ENCODE peak calls at places on chromosomes 16 and 17, in seven cellular contexts. V, X, Y, G, T, Z and C are unnamed samples.

GRCh38 chr16:89217138-89217387 is 440 bp upstream of the ZNF778 start:
- DNase-seq in V (no peak), T (no peak), Z (no peak), X (no peak), Y (no peak), G (no peak), C (no peak)

GRCh38 chr16:72763927-72764628 is 283.9 kb downstream of the ZFHX3 start:
- DNase-seq in Z (no peak), V (no peak), T (no peak), Y (no peak), G (no peak), X (no peak), C (no peak)

GRCh38 chr16:87734644-87735043 is 31.1 kb downstream of the KLHDC4 start:
- DNase-seq in V (no peak), X (no peak), Y (no peak), Z (no peak), T (no peak), G (no peak), C (no peak)

GRCh38 chr17:78621720-78622490 is 44.7 kb upstream of the DNAH17 start:
- DNase-seq in G (no peak), Y (no peak), Z (no peak), X (no peak), V (no peak), T (no peak), C (no peak)

GRCh38 chr16:50308237-50308965 is 42.0 kb downstream of the ADCY7 start:
- DNase-seq in X (no peak), Z (no peak), Y (peak), T (no peak), V (no peak), G (no peak), C (no peak)

GRCh38 chr16:70725912-70726828 is 40.3 kb upstream of the MTSS2 start:
- DNase-seq in T (no peak), Z (no peak), V (no peak), Y (no peak), G (no peak), X (no peak), C (peak)

GRCh38 chr16:46923513-46924295 is 39.5 kb downstream of the GPT2 start:
- DNase-seq in Y (no peak), X (peak), Z (peak), G (no peak), V (no peak), T (no peak), C (no peak)

GRCh38 chr16:15749985-15750384 is 99.9 kb downstream of the NDE1 start:
- DNase-seq in Y (no peak), G (no peak), T (no peak), Z (no peak), V (no peak), X (no peak), C (no peak)

GRCh38 chr17:7502987-7503386 is 18.8 kb downstream of the POLR2A start:
- DNase-seq in T (no peak), X (no peak), G (peak), Z (no peak), V (no peak), Y (no peak), C (no peak)

GRCh38 chr17:44797809-44798208 is 32.3 kb downstream of the GJC1 start:
- DNase-seq in X (peak), Z (peak), Y (peak), G (no peak), V (no peak), T (no peak), C (no peak)

GRCh38 chr17:59878624-59879023 is 14.1 kb downstream of the TUBD1 start:
- DNase-seq in T (no peak), G (no peak), Z (no peak), X (no peak), Y (no peak), V (no peak), C (no peak)

GRCh38 chr17:43217614-43218087 is 6.0 kb downstream of the TMEM106A start:
- DNase-seq in Z (no peak), T (no peak), Y (peak), V (no peak), X (no peak), G (no peak), C (no peak)

GRCh38 chr17:6523330-6523729 is 33.0 kb downstream of the PITPNM3 start:
- DNase-seq in V (no peak), X (peak), T (no peak), Z (peak), Y (no peak), G (no peak), C (no peak)

GRCh38 chr17:2368383-2368782 is 31.1 kb downstream of the SGSM2 start:
- DNase-seq in X (no peak), G (no peak), T (no peak), Y (no peak), V (no peak), Z (no peak), C (no peak)

DNA sequence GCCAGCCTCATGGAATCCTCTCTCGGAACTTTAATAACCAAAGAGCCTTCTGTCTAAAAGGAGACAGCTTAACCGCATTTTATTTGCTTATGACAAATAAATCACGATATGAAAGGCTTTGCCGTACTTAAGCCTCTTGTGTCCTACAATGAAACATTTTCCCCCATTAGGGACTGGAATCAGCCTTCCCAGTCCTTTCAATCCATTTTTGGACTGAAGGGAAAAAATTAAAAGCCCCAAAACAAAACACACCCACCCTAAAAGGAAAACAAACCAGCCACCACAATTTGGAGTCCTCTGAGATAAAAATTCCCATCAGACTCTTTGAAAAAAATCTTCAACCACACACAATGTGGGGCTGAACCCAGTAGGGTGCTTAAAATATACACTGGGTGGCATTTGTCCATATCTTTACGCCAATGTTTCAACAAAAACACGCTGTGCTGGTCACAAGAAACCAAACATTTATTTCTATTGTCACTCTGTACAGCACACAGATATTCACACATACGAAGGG is 3.0 kb downstream of the HOXB4 start:
- DNase-seq in T (no peak), X (peak), Y (no peak), Z (no peak), G (no peak), V (no peak), C (no peak)
- TF ChIP-seq CTCF in T (no peak), X (no peak), Y (no peak), Z (no peak), G (no peak), V (no peak), C (no peak)

GRCh38 chr16:81140930-81141780 is 45.0 kb upstream of the GCSH start:
- DNase-seq in Z (peak), X (no peak), Y (no peak), V (no peak), T (peak), G (peak), C (no peak)
- TF ChIP-seq CTCF in Z (peak), X (no peak), Y (no peak), V (no peak), T (no peak), G (peak), C (peak)

GRCh38 chr16:84619103-84619460 is 1.2 kb upstream of the COTL1 start:
- DNase-seq in V (no peak), Z (no peak), G (no peak), Y (no peak), X (no peak), T (no peak), C (no peak)

GRCh38 chr16:84617631-84618427 is at the start of gene COTL1:
- DNase-seq in Z (peak), X (peak), T (peak), G (peak), Y (peak), V (peak), C (peak)

GRCh38 chr16:84616515-84616914 is 1.4 kb downstream of the COTL1 start:
- DNase-seq in X (no peak), Z (peak), Y (no peak), T (no peak), V (no peak), G (no peak), C (no peak)

GRCh38 chr16:84617068-84617630 is 729 bp downstream of the COTL1 start:
- DNase-seq in X (no peak), G (no peak), Z (peak), V (peak), Y (peak), T (no peak), C (no peak)

DNA sequence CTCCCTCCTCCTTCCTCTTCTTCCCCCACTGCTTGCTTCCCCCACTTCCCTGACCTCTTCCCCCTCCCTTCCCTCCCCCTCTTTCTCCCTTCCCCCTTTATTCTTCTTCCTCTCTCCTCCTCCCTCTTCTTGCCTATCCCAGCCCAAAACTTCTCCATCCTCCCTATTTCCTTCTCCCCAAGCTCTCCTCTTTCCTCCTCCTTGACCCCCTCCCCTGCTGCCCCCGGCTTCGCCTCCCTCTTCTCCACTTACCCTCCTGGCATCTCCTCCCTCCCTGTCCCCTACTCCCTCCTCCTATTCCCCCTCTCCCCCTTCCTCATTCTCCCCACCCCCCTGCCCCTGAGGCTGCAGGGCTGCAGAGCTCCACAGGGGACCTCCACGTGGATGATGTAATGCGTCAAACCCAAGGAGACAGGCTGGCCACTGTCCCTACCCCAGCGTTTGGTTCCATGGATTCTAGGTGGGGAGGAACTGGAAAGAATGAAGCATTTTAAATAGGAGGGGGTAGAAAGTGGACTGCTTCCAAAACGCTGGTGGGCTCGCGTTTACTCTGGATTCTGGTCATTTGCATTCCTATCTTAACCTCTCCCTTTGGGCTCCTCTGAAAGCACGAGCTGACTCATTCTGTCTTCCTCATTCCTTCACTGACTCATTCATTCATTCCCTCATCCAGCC is 687 bp upstream of the COTL1 start:
- DNase-seq in Z (peak), X (peak), Y (no peak), T (no peak), G (peak), V (no peak), C (peak)
- TF ChIP-seq CTCF in Z (no peak), X (no peak), Y (no peak), T (no peak), G (no peak), V (no peak), C (no peak)

DNA sequence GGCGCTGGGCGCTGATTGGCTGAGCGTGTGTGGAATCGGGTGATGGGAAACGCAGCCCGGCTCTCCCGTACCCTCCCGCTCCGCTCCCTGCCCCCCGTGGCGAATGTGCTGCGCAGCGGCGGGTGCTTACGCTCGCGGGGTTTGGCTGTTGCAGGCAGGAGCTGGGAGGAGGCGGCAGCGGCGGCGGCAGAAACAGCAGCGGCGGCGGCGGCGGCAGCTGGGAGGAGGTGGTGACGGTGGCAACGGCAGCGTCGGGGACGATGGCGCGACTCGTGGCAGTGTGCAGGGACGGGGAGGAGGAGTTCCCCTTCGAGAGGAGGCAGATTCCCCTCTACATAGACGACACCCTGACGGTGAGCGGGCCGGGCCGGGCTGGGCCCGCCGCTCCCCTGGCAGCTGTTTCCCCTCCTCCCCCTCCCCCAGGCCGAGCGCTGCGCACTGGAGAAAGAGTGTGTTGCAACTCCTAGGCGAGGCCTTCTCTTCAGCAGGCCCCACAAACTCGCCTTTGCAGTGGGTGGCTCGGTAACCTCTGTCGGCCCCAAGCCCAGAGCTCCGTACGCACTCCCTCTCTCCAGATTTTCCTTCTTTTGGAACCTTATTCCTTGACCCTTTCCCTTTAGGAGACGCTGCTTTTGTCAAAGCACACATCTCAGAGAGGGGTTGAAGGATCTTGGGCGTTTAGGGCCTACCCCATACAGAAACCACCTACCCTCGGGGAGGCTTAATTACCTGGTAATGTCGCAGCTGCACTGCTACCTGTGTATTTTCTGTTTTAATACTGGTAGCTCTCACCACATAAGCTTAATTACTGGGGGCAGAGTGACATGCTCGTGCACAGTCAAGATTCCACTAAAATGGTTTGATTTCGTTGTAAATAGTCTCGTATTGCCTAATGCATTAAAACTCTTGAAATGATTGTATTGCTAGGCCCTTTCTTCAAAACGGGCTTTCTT is 1.0 kb downstream of the GGNBP2 start:
- DNase-seq in T (peak), Y (peak), Z (peak), V (peak), X (peak), G (peak), C (peak)
- TF ChIP-seq CTCF in T (no peak), Y (no peak), Z (no peak), V (no peak), X (no peak), G (no peak), C (peak)

DNA sequence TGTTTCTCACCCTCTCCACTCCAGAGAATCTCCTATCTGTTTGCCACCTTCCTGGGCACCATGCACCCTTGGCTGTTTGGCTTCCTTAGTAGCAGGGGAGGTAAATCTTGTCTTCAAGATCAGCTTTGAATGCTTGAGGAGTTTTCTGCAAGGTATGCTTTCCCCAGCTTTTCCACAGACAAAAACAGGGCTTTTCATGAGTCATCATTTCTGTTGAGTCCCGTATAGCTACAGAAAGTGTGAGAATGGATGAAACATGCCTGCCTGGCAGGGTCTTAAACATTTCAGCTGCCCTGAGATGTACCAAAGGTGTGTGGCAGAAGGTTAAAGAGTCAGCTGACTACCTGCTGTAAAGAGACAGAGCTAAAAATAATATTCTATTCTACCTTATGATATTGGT is 875.2 kb upstream of the EEF2KMT start:
- DNase-seq in T (no peak), Z (no peak), G (no peak), X (no peak), Y (no peak), V (no peak), C (no peak)
- TF ChIP-seq CTCF in T (no peak), Z (no peak), G (no peak), X (no peak), Y (no peak), V (no peak), C (no peak)

DNA sequence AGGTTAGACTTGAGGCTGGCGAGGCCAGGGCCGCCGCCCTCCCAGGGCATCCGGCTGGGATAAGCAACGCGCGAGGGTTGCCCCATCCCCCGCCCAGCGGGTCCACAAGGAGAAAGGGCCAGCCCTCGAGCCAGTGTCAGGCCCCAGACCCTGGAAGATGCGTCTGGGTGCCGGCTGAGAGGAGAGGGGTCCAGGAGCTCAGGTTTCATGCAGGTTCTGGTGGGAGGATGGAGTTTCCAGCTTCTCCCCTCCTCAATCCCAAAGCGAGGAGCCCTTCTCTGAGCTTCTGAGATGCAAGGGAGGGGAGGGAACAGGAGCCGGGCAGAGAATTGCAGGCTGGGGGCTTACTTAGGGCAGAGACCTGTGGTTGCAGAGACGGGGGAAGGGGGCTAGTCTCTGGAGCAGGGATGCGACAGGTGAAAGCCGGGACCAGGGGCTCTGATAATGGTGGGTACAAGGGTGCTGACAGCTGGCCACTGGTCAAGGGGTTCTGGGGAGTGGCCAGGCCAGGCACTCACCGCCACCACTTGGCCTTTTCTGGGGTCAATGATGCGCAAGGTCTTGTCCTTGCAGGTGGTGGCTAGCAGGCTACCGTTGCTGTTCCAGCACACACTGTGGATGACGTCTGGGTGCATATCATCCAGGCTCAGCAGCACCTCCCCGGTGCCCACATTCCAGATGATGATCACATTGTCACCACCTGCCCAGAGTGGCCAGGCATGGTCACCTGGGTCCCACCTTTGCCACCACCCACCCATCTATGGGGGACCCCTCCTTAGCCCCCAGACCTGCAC is 4.2 kb downstream of the CORO6 start:
- DNase-seq in X (no peak), Y (no peak), Z (no peak), V (no peak), T (no peak), G (no peak), C (no peak)
- TF ChIP-seq CTCF in X (no peak), Y (no peak), Z (no peak), V (no peak), T (no peak), G (peak), C (peak)

GRCh38 chr17:10372906-10373305 is at the start of gene MYH13:
- DNase-seq in Z (no peak), V (no peak), Y (no peak), T (no peak), X (no peak), G (no peak), C (no peak)
- TF ChIP-seq CTCF in Z (no peak), V (no peak), Y (no peak), T (no peak), X (no peak), G (no peak), C (no peak)

GRCh38 chr17:64016248-64016784 is 4.1 kb downstream of the ICAM2 start:
- DNase-seq in V (no peak), Y (peak), G (no peak), X (no peak), T (peak), Z (no peak), C (no peak)
- TF ChIP-seq CTCF in V (no peak), Y (no peak), G (no peak), X (peak), T (no peak), Z (peak), C (no peak)

GRCh38 chr17:3965123-3965800 is 1.0 kb upstream of the ATP2A3 start:
- DNase-seq in Z (peak), T (peak), X (peak), Y (peak), G (peak), V (peak), C (peak)

GRCh38 chr17:3968886-3969524 is 4.8 kb upstream of the ATP2A3 start:
- DNase-seq in Y (no peak), G (no peak), Z (no peak), V (no peak), X (no peak), T (no peak), C (no peak)

GRCh38 chr17:3964203-3965122 is at the start of gene ATP2A3:
- DNase-seq in T (peak), V (peak), X (no peak), Z (peak), Y (no peak), G (no peak), C (no peak)

GRCh38 chr17:3968017-3968416 is 3.8 kb upstream of the ATP2A3 start:
- DNase-seq in G (no peak), X (no peak), Y (no peak), Z (no peak), T (no peak), V (no peak), C (no peak)

GRCh38 chr17:3966720-3967363 is 2.6 kb upstream of the ATP2A3 start:
- DNase-seq in Z (no peak), G (no peak), V (no peak), Y (no peak), T (no peak), X (no peak), C (no peak)
- TF ChIP-seq CTCF in Z (no peak), G (no peak), V (no peak), Y (no peak), T (no peak), X (no peak), C (no peak)